ENCODE peak calls at places on chromosomes 2 and 18, in seven cellular contexts. E, X, D, N, U, O and K are unnamed samples.

GRCh38 chr2:70888925-70889715 is 46.6 kb upstream of the ATP6V1B1 start:
- DNase-seq in N (no peak), O (no peak), E (no peak), D (no peak), X (no peak), U (no peak), K (no peak)

GRCh38 chr2:224038049-224038829 is 847 bp downstream of the SERPINE2 start:
- DNase-seq in E (peak), X (no peak), O (peak), D (peak), N (no peak), U (peak), K (peak)

GRCh38 chr18:58009166-58009565 is 34.9 kb upstream of the NEDD4L start:
- DNase-seq in D (no peak), O (no peak), U (peak), X (no peak), N (no peak), E (no peak), K (no peak)

GRCh38 chr2:147416099-147416498 is 428.7 kb upstream of the ACVR2A start:
- DNase-seq in D (no peak), U (no peak), X (no peak), O (no peak), E (no peak), N (no peak), K (no peak)

GRCh38 chr2:8853406-8853805 is 16.0 kb upstream of the KIDINS220 start:
- DNase-seq in E (no peak), D (no peak), O (no peak), U (no peak), N (no peak), X (no peak), K (no peak)

GRCh38 chr18:60027397-60027796 is 127.6 kb downstream of the PMAIP1 start:
- DNase-seq in O (no peak), D (no peak), N (no peak), U (no peak), E (no peak), X (no peak), K (no peak)

GRCh38 chr18:60003610-60004185 is 103.9 kb downstream of the PMAIP1 start:
- DNase-seq in U (no peak), E (no peak), X (no peak), D (no peak), N (no peak), O (no peak), K (no peak)

GRCh38 chr2:187461294-187462261 is 13.5 kb upstream of the CALCRL start:
- DNase-seq in X (no peak), N (no peak), O (no peak), U (peak), E (no peak), D (no peak), K (no peak)

GRCh38 chr2:236117861-236118269 is 50.3 kb downstream of the GBX2 start:
- DNase-seq in E (no peak), N (no peak), X (no peak), D (no peak), O (no peak), U (no peak), K (no peak)

GRCh38 chr18:36307513-36307912 is 10.0 kb downstream of the FHOD3 start:
- DNase-seq in D (no peak), N (no peak), E (no peak), X (no peak), O (peak), U (peak), K (no peak)

GRCh38 chr2:95344208-95344570 is 47.0 kb downstream of the KCNIP3 start:
- DNase-seq in E (no peak), X (peak), O (no peak), D (peak), N (no peak), U (no peak), K (no peak)

GRCh38 chr2:189287982-189288494 is 108.5 kb upstream of the COL5A2 start:
- DNase-seq in X (no peak), D (no peak), N (peak), U (peak), O (peak), E (peak), K (peak)

GRCh38 chr18:63970803-63971191 is 916 bp downstream of the SERPINB8 start:
- DNase-seq in O (peak), E (no peak), U (no peak), N (no peak), X (peak), D (peak), K (no peak)

GRCh38 chr18:45739848-45740247 is 15.9 kb downstream of the SLC14A1 start:
- DNase-seq in D (no peak), E (no peak), N (no peak), U (no peak), X (no peak), O (no peak), K (no peak)

GRCh38 chr2:234502285-234502918 is 5.5 kb upstream of the ARL4C start:
- DNase-seq in N (peak), U (peak), D (no peak), O (peak), X (no peak), E (no peak), K (no peak)

GRCh38 chr2:148667114-148667513 is 22.6 kb downstream of the EPC2 start:
- DNase-seq in N (no peak), U (no peak), X (no peak), E (no peak), D (no peak), O (no peak), K (no peak)
- H3K4me3 ChIP-seq in N (no peak), U (no peak), X (no peak), E (no peak), D (no peak), O (no peak), K (no peak)

GRCh38 chr18:31679806-31680793 is 4.3 kb downstream of the B4GALT6 start:
- DNase-seq in O (peak), X (no peak), N (no peak), U (peak), D (no peak), E (no peak), K (no peak)

GRCh38 chr18:31678425-31678824 is 6.0 kb downstream of the B4GALT6 start:
- DNase-seq in X (no peak), D (no peak), U (no peak), E (no peak), O (no peak), N (no peak), K (no peak)

GRCh38 chr18:31683106-31683505 is 1.3 kb downstream of the B4GALT6 start:
- DNase-seq in X (no peak), E (no peak), U (no peak), D (no peak), O (no peak), N (no peak), K (no peak)

GRCh38 chr18:31679133-31679731 is 5.1 kb downstream of the B4GALT6 start:
- DNase-seq in U (peak), D (no peak), X (no peak), N (no peak), E (no peak), O (peak), K (no peak)

DNA sequence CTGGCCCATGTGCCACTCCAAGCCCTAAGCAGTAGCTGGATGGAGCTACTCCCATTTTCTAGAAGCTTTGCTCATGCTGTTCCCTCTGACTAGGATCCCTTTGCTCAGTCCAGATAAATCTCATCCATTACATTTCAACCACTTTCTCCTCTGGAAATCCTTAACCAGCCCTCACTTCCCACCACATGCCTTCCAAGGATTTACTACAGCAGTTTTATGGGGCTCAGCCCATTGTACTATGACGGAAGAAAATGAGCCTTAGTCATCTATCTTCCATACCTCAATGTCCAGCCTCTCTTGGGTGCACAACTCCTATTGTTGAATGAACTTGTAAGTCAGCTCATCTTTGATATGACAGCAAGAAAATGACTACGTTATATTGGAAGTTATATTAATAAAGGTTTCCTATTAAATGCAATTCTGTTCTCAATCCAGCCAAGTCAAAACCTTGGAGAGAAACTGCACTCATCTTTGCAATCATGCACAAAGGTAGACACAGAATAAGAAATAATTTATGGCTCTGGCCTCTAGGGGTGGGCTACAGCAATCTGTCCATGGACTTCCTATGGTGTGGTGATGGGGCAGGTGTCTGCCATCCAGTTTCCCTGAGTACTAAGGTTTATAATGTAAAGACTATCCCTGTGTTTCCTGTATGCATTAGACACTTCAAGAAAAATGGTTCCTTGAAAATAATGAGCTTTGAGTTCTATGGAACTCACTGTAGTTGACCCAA is 3.4 kb downstream of the B4GALT6 start:
- DNase-seq in U (peak), X (no peak), O (no peak), N (no peak), E (no peak), D (no peak), K (no peak)
- H3K4me3 ChIP-seq in U (no peak), X (no peak), O (no peak), N (no peak), E (no peak), D (no peak), K (no peak)

GRCh38 chr2:65553504-65554074 is 121.2 kb upstream of the SPRED2 start:
- DNase-seq in U (no peak), D (no peak), N (no peak), E (no peak), O (no peak), X (no peak), K (no peak)
- H3K4me3 ChIP-seq in U (no peak), D (no peak), N (no peak), E (no peak), O (no peak), X (no peak), K (no peak)

GRCh38 chr2:241036964-241037421 is 38.6 kb downstream of the SNED1 start:
- DNase-seq in N (no peak), X (peak), D (peak), U (no peak), O (no peak), E (peak), K (no peak)
- H3K4me3 ChIP-seq in N (no peak), X (no peak), D (peak), U (no peak), O (no peak), E (peak), K (peak)

GRCh38 chr18:70291295-70291574 is 2.4 kb downstream of the SOCS6 start:
- DNase-seq in O (no peak), U (no peak), D (no peak), E (no peak), X (no peak), N (no peak), K (no peak)
- H3K4me3 ChIP-seq in O (no peak), U (peak), D (no peak), E (no peak), X (no peak), N (peak), K (no peak)

DNA sequence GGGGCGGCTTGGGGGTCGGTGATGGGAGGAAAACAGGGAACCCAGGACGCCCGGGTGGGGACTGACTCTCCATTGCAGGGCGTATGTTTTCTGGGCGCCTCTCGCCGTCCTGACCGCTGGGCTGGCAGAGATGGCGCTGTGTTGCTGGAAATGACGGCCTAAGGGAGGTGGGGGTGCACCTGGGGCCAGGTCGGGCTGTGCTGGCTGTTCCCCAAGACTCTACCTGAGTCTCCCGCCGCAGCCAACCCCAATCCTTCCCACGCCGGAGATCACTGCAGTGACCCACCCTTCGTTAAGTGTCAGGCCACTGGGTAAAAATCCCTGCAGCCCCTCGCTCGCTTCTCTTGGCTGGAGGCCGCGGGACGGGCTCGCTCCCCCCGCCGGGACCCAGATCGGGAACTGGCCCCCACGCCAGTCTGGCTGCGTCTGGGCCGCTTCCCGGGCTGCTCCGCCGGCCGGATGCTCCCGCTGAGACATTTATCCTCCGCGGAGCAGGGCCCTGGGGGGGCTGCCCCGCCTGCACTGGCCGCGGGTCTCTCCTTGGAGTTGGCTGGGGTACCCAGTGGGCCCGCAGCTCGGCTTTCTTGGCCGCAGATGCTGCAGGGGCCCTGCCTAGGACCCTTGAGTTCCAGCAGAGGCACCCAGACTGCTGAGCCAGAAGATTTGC is 7.8 kb upstream of the ARMC9 start:
- DNase-seq in E (no peak), D (no peak), O (peak), U (no peak), X (peak), N (no peak), K (no peak)
- H3K4me3 ChIP-seq in E (no peak), D (peak), O (no peak), U (no peak), X (peak), N (no peak), K (no peak)

GRCh38 chr2:233082934-233083755 is 23.0 kb downstream of the INPP5D start:
- DNase-seq in D (no peak), U (no peak), O (no peak), N (no peak), E (peak), X (peak), K (no peak)
- H3K4me3 ChIP-seq in D (peak), U (no peak), O (no peak), N (no peak), E (peak), X (no peak), K (no peak)

GRCh38 chr18:681985-682384 is 24.5 kb downstream of the TYMS start:
- DNase-seq in E (no peak), D (no peak), U (no peak), X (no peak), O (no peak), N (no peak), K (peak)
- H3K4me3 ChIP-seq in E (no peak), D (no peak), U (no peak), X (no peak), O (no peak), N (no peak), K (no peak)

GRCh38 chr2:218898109-218898878 is 17.6 kb downstream of the WNT10A start:
- DNase-seq in O (peak), E (peak), X (peak), N (no peak), D (peak), U (peak), K (peak)
- H3K4me3 ChIP-seq in O (no peak), E (peak), X (no peak), N (no peak), D (peak), U (no peak), K (no peak)